ENCODE peak calls at places on chromosomes 13 and 19, in seven cellular contexts. K is fibroblast of lung, Q is GM23338, D is esophagus squamous epithelium, L is breast epithelium, J is uterus, U is left lung. I is an unnamed sample.

GRCh38 chr19:46378268-46378667 is 31.4 kb downstream of the PPP5C start:
- DNase-seq in U (no peak), Q (no peak), D (no peak), L (no peak), K (peak), J (no peak), I (no peak)

GRCh38 chr19:1260749-1261511 is 8.2 kb upstream of the CIRBP start:
- DNase-seq in U (peak), J (peak), K (peak), D (peak), L (peak), Q (peak), I (no peak)

GRCh38 chr19:3289971-3290569 is 65.6 kb downstream of the CELF5 start:
- DNase-seq in K (no peak), U (no peak), Q (no peak), J (no peak), L (peak), D (no peak), I (no peak)

GRCh38 chr13:81406639-81407292 is 1065.8 kb upstream of the SPRY2 start:
- DNase-seq in J (no peak), D (no peak), L (no peak), U (no peak), K (no peak), Q (no peak), I (no peak)

GRCh38 chr13:109162248-109163051 is 533.0 kb downstream of the MYO16 start:
- DNase-seq in U (no peak), L (no peak), J (no peak), K (no peak), D (no peak), Q (no peak), I (no peak)

GRCh38 chr19:3420909-3421619 is 54.7 kb downstream of the NFIC start:
- DNase-seq in J (no peak), K (no peak), L (no peak), U (no peak), D (no peak), Q (no peak), I (no peak)

GRCh38 chr13:44197791-44198770 is 175.5 kb upstream of the SERP2 start:
- DNase-seq in J (no peak), K (peak), Q (no peak), D (no peak), U (no peak), L (no peak), I (no peak)

GRCh38 chr19:56301152-56301551 is 13.5 kb downstream of the ZSCAN5A start:
- DNase-seq in L (no peak), U (no peak), D (no peak), K (no peak), J (no peak), Q (peak), I (no peak)

GRCh38 chr19:18741566-18742121 is 49.5 kb downstream of the COMP start:
- DNase-seq in Q (no peak), K (no peak), U (peak), J (no peak), L (peak), D (no peak), I (no peak)

GRCh38 chr19:46546194-46546896 is 50.7 kb upstream of the PNMA8B start:
- DNase-seq in D (no peak), L (peak), Q (peak), J (no peak), U (peak), K (peak), I (no peak)

GRCh38 chr19:29873024-29873800 is 61.4 kb downstream of the CCNE1 start:
- DNase-seq in J (peak), D (no peak), K (peak), L (no peak), U (peak), Q (peak), I (no peak)

GRCh38 chr19:57334191-57334590 is 13.9 kb downstream of the ZNF543 start:
- DNase-seq in J (no peak), D (no peak), K (peak), U (no peak), L (peak), Q (no peak), I (no peak)

GRCh38 chr19:49573451-49573850 is 6.9 kb downstream of the NOSIP start:
- DNase-seq in Q (no peak), J (no peak), K (no peak), D (no peak), L (no peak), U (no peak), I (no peak)

GRCh38 chr13:100673831-100674362 is 698 bp downstream of the TMTC4 start:
- DNase-seq in K (peak), Q (peak), D (no peak), U (peak), L (no peak), J (peak), I (no peak)

GRCh38 chr19:30968210-30968609 is 381.0 kb downstream of the TSHZ3 start:
- DNase-seq in L (no peak), D (no peak), U (no peak), Q (peak), J (no peak), K (no peak), I (no peak)

GRCh38 chr13:78160793-78161192 is 242.2 kb upstream of the EDNRB start:
- DNase-seq in J (no peak), K (peak), U (no peak), L (no peak), D (no peak), Q (no peak), I (no peak)

GRCh38 chr13:58852076-58852475 is 1220.5 kb downstream of the PCDH17 start:
- DNase-seq in J (no peak), U (no peak), K (peak), L (no peak), D (no peak), Q (no peak), I (no peak)

GRCh38 chr13:75760182-75760981 is 124.3 kb downstream of the LMO7 start:
- DNase-seq in L (no peak), D (no peak), J (no peak), U (peak), Q (no peak), K (peak), I (no peak)

GRCh38 chr19:13637664-13638063 is 126.7 kb upstream of the MRI1 start:
- DNase-seq in L (no peak), U (no peak), K (peak), Q (no peak), J (no peak), D (no peak), I (no peak)

GRCh38 chr19:16589917-16590316 is 17.7 kb upstream of the SLC35E1 start:
- DNase-seq in D (no peak), Q (no peak), K (no peak), L (no peak), U (no peak), J (no peak), I (no peak)

GRCh38 chr13:38577048-38577447 is 109.8 kb upstream of the FREM2 start:
- DNase-seq in D (no peak), Q (peak), L (no peak), K (peak), J (no peak), U (no peak), I (no peak)

GRCh38 chr13:22936228-22936627 is 244.6 kb upstream of the SGCG start:
- DNase-seq in L (no peak), D (no peak), K (no peak), Q (peak), J (no peak), U (no peak), I (no peak)

GRCh38 chr13:34124912-34125311 is 307.0 kb downstream of the RFC3 start:
- DNase-seq in U (no peak), D (no peak), L (no peak), K (no peak), J (no peak), Q (no peak), I (no peak)

GRCh38 chr19:35545855-35546381 is 492 bp downstream of the TMEM147 start:
- DNase-seq in L (peak), Q (peak), U (no peak), K (peak), D (no peak), J (peak), I (no peak)

GRCh38 chr13:93286047-93286446 is 59.4 kb downstream of the GPC6 start:
- DNase-seq in D (no peak), J (no peak), Q (no peak), K (no peak), U (no peak), L (no peak), I (no peak)

GRCh38 chr13:102642475-102642874 is 45.7 kb downstream of the TPP2 start:
- DNase-seq in D (no peak), K (no peak), Q (no peak), J (peak), U (peak), L (peak), I (no peak)

GRCh38 chr19:18301718-18302111 is 20.3 kb upstream of the JUND start:
- DNase-seq in D (no peak), L (no peak), Q (no peak), K (no peak), J (peak), U (no peak), I (no peak)

GRCh38 chr19:43651758-43652545 is 12.3 kb upstream of the CADM4 start:
- DNase-seq in Q (peak), U (peak), D (no peak), K (peak), J (peak), L (peak), I (no peak)

GRCh38 chr19:40241809-40242384 is 15.4 kb upstream of the CCNP start:
- DNase-seq in D (no peak), Q (no peak), U (no peak), K (peak), J (peak), L (peak), I (no peak)

GRCh38 chr13:42649761-42650289 is 75.9 kb downstream of the TNFSF11 start:
- DNase-seq in K (peak), J (no peak), Q (no peak), U (no peak), L (no peak), D (no peak), I (no peak)

GRCh38 chr19:16828990-16829821 is at the start of gene SIN3B:
- DNase-seq in D (no peak), L (peak), U (peak), K (peak), Q (peak), J (peak), I (no peak)

GRCh38 chr13:109647046-109647445 is 139.3 kb downstream of the IRS2 start:
- DNase-seq in J (no peak), U (no peak), L (no peak), Q (no peak), D (no peak), K (no peak), I (no peak)

GRCh38 chr19:20423381-20424207 is 142.0 kb downstream of the ZNF737 start:
- DNase-seq in U (peak), D (no peak), L (peak), Q (peak), K (peak), J (peak), I (no peak)

GRCh38 chr13:109146912-109147624 is 517.7 kb downstream of the MYO16 start:
- DNase-seq in K (peak), Q (no peak), D (no peak), U (no peak), J (no peak), L (no peak), I (no peak)

GRCh38 chr13:28582225-28582891 is 76.6 kb upstream of the POMP start:
- DNase-seq in J (no peak), U (no peak), K (peak), L (no peak), D (no peak), Q (no peak), I (no peak)

GRCh38 chr19:54364775-54365257 is at the start of gene LAIR1:
- DNase-seq in U (peak), K (no peak), D (no peak), Q (no peak), J (no peak), L (no peak), I (no peak)

GRCh38 chr19:1924320-1924961 is 16.5 kb upstream of the CSNK1G2 start:
- DNase-seq in L (no peak), Q (no peak), U (no peak), K (no peak), D (no peak), J (no peak), I (no peak)

GRCh38 chr13:112870737-112871287 is 98.2 kb upstream of the MCF2L start:
- DNase-seq in U (no peak), Q (no peak), K (no peak), D (no peak), J (no peak), L (no peak), I (no peak)

GRCh38 chr19:54481326-54481930 is 8.3 kb upstream of the CDC42EP5 start:
- DNase-seq in J (no peak), U (no peak), L (no peak), Q (peak), K (peak), D (no peak), I (no peak)

GRCh38 chr13:40637644-40638043 is 28.8 kb downstream of the FOXO1 start:
- DNase-seq in J (no peak), Q (no peak), K (no peak), D (no peak), U (peak), L (no peak), I (no peak)
- H3K27ac ChIP-seq in J (peak), Q (no peak), K (no peak), D (no peak), U (peak), L (no peak), I (no peak)

GRCh38 chr13:40439928-40440327 is 226.5 kb downstream of the FOXO1 start:
- DNase-seq in Q (no peak), U (no peak), D (no peak), J (peak), K (no peak), L (no peak), I (no peak)
- TF ChIP-seq CTCF in Q (no peak), U (no peak), D (no peak), J (no peak), K (no peak), L (no peak), I (no peak)

GRCh38 chr13:31764556-31764955 is 25.2 kb downstream of the RXFP2 start:
- DNase-seq in J (no peak), Q (no peak), K (no peak), D (no peak), L (no peak), U (no peak), I (no peak)

GRCh38 chr13:31767175-31767900 is 28.0 kb downstream of the RXFP2 start:
- DNase-seq in D (no peak), U (no peak), J (no peak), L (peak), K (peak), Q (no peak), I (no peak)

GRCh38 chr13:31765441-31765840 is 26.1 kb downstream of the RXFP2 start:
- DNase-seq in J (no peak), K (peak), D (no peak), Q (no peak), L (no peak), U (no peak), I (no peak)

GRCh38 chr13:31756346-31756745 is 17.0 kb downstream of the RXFP2 start:
- DNase-seq in L (no peak), K (peak), J (peak), U (no peak), D (no peak), Q (no peak), I (no peak)

DNA sequence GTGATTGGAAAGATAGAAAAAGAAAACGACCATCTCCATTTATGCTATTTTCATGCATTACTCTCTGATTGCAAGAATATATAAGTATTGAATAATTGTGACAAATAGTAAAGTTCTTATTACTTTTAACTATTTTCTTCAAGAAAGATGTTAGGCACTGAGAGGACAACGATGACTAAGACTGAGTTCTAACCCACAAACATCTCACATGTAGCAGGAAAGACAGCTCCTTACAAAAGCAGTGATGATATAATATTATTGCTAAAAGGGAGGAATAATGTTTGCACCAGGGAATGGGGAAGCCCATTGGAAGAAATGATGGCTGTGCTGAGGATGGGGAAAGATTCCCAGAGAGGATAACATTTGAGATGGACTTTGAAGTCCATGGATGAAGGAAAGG is 22.6 kb downstream of the RXFP2 start:
- DNase-seq in U (no peak), J (no peak), K (no peak), L (no peak), Q (no peak), D (no peak), I (no peak)
- H3K27ac ChIP-seq in U (no peak), J (no peak), K (no peak), L (no peak), Q (no peak), D (no peak), I (no peak)

DNA sequence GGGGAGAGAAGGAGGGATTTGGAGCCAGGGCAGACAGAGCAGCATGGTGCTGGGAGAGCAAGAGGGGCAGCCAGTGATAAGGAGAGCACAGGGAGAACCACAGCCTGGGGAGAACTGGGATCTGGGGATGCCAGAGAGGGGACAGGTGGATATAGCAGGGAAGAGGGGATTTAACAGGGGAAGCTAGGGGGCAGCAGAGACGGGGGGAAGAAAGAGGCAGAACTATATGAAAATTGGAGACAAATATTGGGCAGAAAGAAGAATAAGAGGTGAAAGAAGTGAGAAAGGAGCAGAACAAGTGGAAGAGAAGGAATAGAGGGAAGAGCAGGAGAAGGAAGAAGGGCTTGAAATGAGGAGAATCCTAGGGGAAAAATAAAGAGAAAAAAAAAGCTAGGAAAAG is 6.5 kb upstream of the ZNF528 start:
- DNase-seq in Q (peak), J (no peak), U (no peak), L (no peak), K (no peak), D (no peak), I (no peak)
- TF ChIP-seq CTCF in Q (peak), J (no peak), U (no peak), L (no peak), K (no peak), D (no peak), I (no peak)

GRCh38 chr13:97332725-97333124 is 101.2 kb upstream of the RAP2A start:
- DNase-seq in Q (no peak), D (no peak), L (no peak), U (no peak), K (no peak), J (no peak), I (no peak)
- H3K27ac ChIP-seq in Q (no peak), D (no peak), L (peak), U (no peak), K (no peak), J (no peak), I (no peak)

I was measured in thoracic aorta.